ENCODE peak calls at places on chromosomes 16 and 17, in five cellular contexts. Y, N, F, T and A are unnamed samples. For H3K9me3, the result is how much of the 10 kb centered on the place peaks cover.

GRCh38 chr16:79597277-79597676 is 3.3 kb downstream of the MAF start:
- DNase-seq in Y (no peak), N (no peak), F (no peak), T (no peak), A (no peak)

GRCh38 chr17:53032861-53033271 is 789.9 kb upstream of the KIF2B start:
- DNase-seq in Y (no peak), N (peak), F (peak), T (no peak), A (no peak)

GRCh38 chr16:5580320-5580719 is 482.7 kb upstream of the EEF2KMT start:
- DNase-seq in Y (no peak), N (no peak), F (no peak), T (no peak), A (no peak)

GRCh38 chr17:26963163-26963503 is 330.8 kb upstream of the WSB1 start:
- DNase-seq in Y (no peak), N (no peak), F (no peak), T (no peak), A (no peak)

GRCh38 chr16:30658731-30659506 is 688 bp downstream of the FBRS start:
- DNase-seq in Y (peak), N (peak), F (peak), T (peak), A (peak)

GRCh38 chr17:82875418-82875856 is 35.6 kb upstream of the ZNF750 start:
- DNase-seq in Y (no peak), N (no peak), F (no peak), T (no peak), A (no peak)

GRCh38 chr17:82674656-82675475 is 23.6 kb downstream of the RAB40B start:
- DNase-seq in Y (no peak), N (no peak), F (no peak), T (no peak), A (no peak)

GRCh38 chr17:11330871-11331270 is 89.9 kb downstream of the SHISA6 start:
- DNase-seq in Y (no peak), N (peak), F (no peak), T (no peak), A (no peak)

GRCh38 chr16:85333744-85334640 is 221.7 kb upstream of the CIBAR2 start:
- DNase-seq in Y (no peak), N (no peak), F (peak), T (no peak), A (no peak)

GRCh38 chr17:45098869-45099616 is 33.3 kb downstream of the PLCD3 start:
- DNase-seq in Y (peak), N (peak), F (peak), T (no peak), A (peak)

GRCh38 chr17:38469875-38470274 is 41.6 kb downstream of the ARHGAP23 start:
- DNase-seq in Y (peak), N (peak), F (no peak), T (no peak), A (no peak)

GRCh38 chr17:75927286-75927922 is 13.4 kb downstream of the FBF1 start:
- DNase-seq in Y (peak), N (no peak), F (peak), T (no peak), A (peak)

GRCh38 chr16:3188925-3189825 is 1.2 kb downstream of the OR1F1 start:
- DNase-seq in Y (peak), N (peak), F (peak), T (no peak), A (peak)

GRCh38 chr16:58063377-58064076 is 38.0 kb downstream of the MMP15 start:
- DNase-seq in Y (no peak), N (no peak), F (no peak), T (no peak), A (no peak)

GRCh38 chr17:8121531-8122390 is 2.1 kb downstream of the HES7 start:
- DNase-seq in Y (peak), N (peak), F (peak), T (no peak), A (peak)

GRCh38 chr17:74280093-74280513 is 6.1 kb downstream of the DNAI2 start:
- DNase-seq in Y (no peak), N (no peak), F (no peak), T (no peak), A (no peak)

GRCh38 chr17:55433629-55434422 is 12.2 kb upstream of the MMD start:
- DNase-seq in Y (no peak), N (peak), F (no peak), T (no peak), A (peak)

GRCh38 chr16:73066321-73066926 is 18.5 kb upstream of the ZFHX3 start:
- DNase-seq in Y (no peak), N (no peak), F (no peak), T (no peak), A (no peak)

GRCh38 chr17:1785925-1786324 is 24.1 kb downstream of the SERPINF1 start:
- DNase-seq in Y (no peak), N (no peak), F (no peak), T (no peak), A (no peak)

GRCh38 chr16:1097800-1098199 is 1.8 kb upstream of the C1QTNF8 start:
- DNase-seq in Y (no peak), N (no peak), F (no peak), T (no peak), A (no peak)

GRCh38 chr16:54602666-54603065 is 316.1 kb upstream of the IRX3 start:
- DNase-seq in Y (no peak), N (no peak), F (no peak), T (no peak), A (no peak)

GRCh38 chr16:77599793-77600415 is 122.4 kb upstream of the NUDT7 start:
- DNase-seq in Y (peak), N (peak), F (peak), T (no peak), A (peak)

DNA sequence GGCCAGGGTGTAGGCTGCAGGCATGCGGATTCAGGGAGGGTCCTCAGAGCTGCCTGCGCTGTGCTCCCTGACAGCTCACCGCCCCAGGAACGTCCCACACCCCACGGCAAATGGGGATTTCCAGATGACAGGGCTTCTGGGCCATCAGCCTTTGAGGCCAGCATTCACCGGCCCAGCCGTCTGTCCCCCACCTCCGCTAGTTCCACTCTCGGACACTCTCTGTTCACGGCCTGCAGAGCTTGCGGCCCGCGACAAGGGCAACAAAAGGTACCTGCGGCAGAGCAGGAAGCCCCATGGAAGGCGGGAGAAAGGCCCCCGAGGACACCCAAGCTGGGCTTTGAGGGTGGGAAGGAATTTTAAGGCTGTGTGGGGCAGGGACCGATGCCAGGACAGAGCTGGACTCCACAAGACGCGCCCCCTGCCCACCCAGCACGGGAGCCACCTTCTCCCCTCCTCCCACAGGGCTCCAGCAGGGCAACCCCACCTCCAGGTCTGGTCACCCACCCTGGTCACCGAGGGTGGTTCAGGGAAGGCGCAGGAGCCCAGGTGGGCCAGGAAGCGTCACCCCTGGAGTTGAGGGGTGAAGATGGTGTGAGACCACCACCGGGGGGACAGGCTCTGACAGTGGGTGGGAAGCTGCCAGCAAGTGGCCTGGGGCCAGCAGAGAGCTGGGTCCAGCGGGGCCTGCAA is 5.6 kb upstream of the CYBA start:
- DNase-seq in Y (no peak), N (no peak), F (no peak), T (no peak), A (no peak)
- H3K9me3 ChIP-seq in Y (under half), N (under half), F (under half), T (under half), A (under half)

DNA sequence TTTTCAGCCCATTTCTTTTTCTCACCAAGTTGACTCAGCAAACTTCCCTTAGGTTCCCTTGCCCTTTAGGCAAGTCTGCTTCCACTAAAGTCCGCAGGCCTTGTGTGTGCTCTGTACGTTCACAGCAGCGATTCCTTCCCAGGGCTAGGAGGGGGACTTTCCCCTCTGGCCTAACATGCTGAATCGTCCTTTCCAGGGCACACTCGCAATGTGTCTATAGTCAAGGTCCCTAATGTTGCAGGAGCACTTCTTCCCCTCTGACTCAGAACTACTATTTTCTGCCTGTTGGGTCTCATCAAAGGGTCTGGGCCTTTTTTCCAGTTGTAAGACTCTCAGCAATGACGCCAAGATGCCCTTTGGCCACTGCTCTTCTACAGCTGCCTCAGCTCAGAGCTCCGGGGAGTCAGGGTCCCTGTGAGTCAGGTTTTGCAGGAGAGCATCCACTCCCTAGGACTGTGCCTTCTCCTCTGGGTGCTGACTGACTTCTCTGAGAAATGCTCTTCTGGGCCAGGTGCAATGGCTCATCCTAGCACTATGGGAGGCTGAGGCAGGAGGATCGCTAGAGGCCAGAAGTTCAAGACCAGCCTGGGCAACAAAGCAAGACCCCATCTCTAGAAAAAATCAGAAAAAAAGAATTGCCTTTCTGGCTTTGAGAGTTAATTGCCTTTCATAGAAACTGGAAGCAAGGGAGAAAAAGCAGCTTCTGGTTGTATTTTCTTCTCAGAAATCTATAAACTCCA is 64.4 kb upstream of the TBX2 start:
- DNase-seq in Y (no peak), N (peak), F (no peak), T (no peak), A (peak)
- TF ChIP-seq RCOR1 in Y (no peak), N (peak), F (no peak), T (no peak), A (no peak)

GRCh38 chr16:46482895-46483294 is 138.3 kb downstream of the SHCBP1 start:
- DNase-seq in Y (no peak), N (no peak), F (peak), T (no peak), A (peak)
- H3K9me3 ChIP-seq in Y (under half), N (under half), F (under half), T (under half), A (under half)

GRCh38 chr17:14510136-14510535 is 209.3 kb downstream of the HS3ST3B1 start:
- DNase-seq in Y (no peak), N (peak), F (no peak), T (no peak), A (no peak)

GRCh38 chr17:14508156-14508555 is 207.3 kb downstream of the HS3ST3B1 start:
- DNase-seq in Y (no peak), N (no peak), F (no peak), T (no peak), A (no peak)

GRCh38 chr17:14506364-14506763 is 205.5 kb downstream of the HS3ST3B1 start:
- DNase-seq in Y (no peak), N (no peak), F (no peak), T (no peak), A (no peak)
- TF ChIP-seq RCOR1 in Y (no peak), N (no peak), F (no peak), T (no peak), A (no peak)